ENCODE peak calls at places on chromosomes 2 and 18, in four cellular contexts. One of them, this sample, is unnamed.

GRCh38 chr2:53877556-53877955 is 17.8 kb upstream of the GPR75 start:
- DNase-seq in GM12878: no peak
- DNase-seq in K562: no peak
- DNase-seq in HepG2: no peak
- DNase-seq in this sample: no peak

GRCh38 chr2:106812377-106812776 is 73.6 kb downstream of the ST6GAL2 start:
- DNase-seq in HepG2: no peak
- DNase-seq in K562: no peak
- DNase-seq in GM12878: no peak
- DNase-seq in this sample: no peak

GRCh38 chr2:27960237-27960912 is 69.8 kb downstream of the BABAM2 start:
- DNase-seq in K562: no peak
- DNase-seq in HepG2: no peak
- DNase-seq in GM12878: no peak
- DNase-seq in this sample: no peak

GRCh38 chr2:69012310-69013122 is 463 bp upstream of the ANTXR1 start:
- DNase-seq in GM12878: no peak
- DNase-seq in K562: peak
- DNase-seq in HepG2: peak
- DNase-seq in this sample: no peak

GRCh38 chr18:53909668-53910067 is 314.8 kb downstream of the MBD2 start:
- DNase-seq in K562: peak
- DNase-seq in HepG2: peak
- DNase-seq in GM12878: no peak
- DNase-seq in this sample: peak

GRCh38 chr2:199197448-199197847 is 260.3 kb downstream of the SATB2 start:
- DNase-seq in GM12878: peak
- DNase-seq in K562: no peak
- DNase-seq in HepG2: no peak
- DNase-seq in this sample: no peak

GRCh38 chr2:79993144-79993543 is 311.4 kb downstream of the LRRTM1 start:
- DNase-seq in K562: no peak
- DNase-seq in GM12878: no peak
- DNase-seq in HepG2: no peak
- DNase-seq in this sample: no peak

GRCh38 chr2:20213651-20214565 is 11.0 kb downstream of the SDC1 start:
- DNase-seq in K562: no peak
- DNase-seq in HepG2: peak
- DNase-seq in GM12878: peak
- DNase-seq in this sample: no peak

GRCh38 chr2:156445311-156446218 is 9.4 kb downstream of the GPD2 start:
- DNase-seq in K562: no peak
- DNase-seq in HepG2: no peak
- DNase-seq in GM12878: no peak
- DNase-seq in this sample: no peak

GRCh38 chr18:22433960-22434359 is 16.2 kb upstream of the CTAGE1 start:
- DNase-seq in K562: no peak
- DNase-seq in HepG2: no peak
- DNase-seq in GM12878: no peak
- DNase-seq in this sample: no peak

GRCh38 chr18:10767658-10768057 is 241.8 kb downstream of the NAPG start:
- DNase-seq in K562: no peak
- DNase-seq in HepG2: no peak
- DNase-seq in GM12878: no peak
- DNase-seq in this sample: no peak

GRCh38 chr2:40148344-40148743 is 303.5 kb downstream of the SLC8A1 start:
- DNase-seq in GM12878: no peak
- DNase-seq in HepG2: no peak
- DNase-seq in K562: no peak
- DNase-seq in this sample: no peak

GRCh38 chr2:152464853-152465470 is 130.0 kb downstream of the FMNL2 start:
- DNase-seq in K562: no peak
- DNase-seq in HepG2: no peak
- DNase-seq in GM12878: no peak
- DNase-seq in this sample: no peak

GRCh38 chr2:205408690-205409089 is 273.6 kb upstream of the NRP2 start:
- DNase-seq in GM12878: no peak
- DNase-seq in HepG2: no peak
- DNase-seq in K562: no peak
- DNase-seq in this sample: no peak

GRCh38 chr2:82089518-82089917 is 1785.0 kb upstream of the LRRTM1 start:
- DNase-seq in K562: no peak
- DNase-seq in HepG2: no peak
- DNase-seq in GM12878: no peak
- DNase-seq in this sample: no peak

DNA sequence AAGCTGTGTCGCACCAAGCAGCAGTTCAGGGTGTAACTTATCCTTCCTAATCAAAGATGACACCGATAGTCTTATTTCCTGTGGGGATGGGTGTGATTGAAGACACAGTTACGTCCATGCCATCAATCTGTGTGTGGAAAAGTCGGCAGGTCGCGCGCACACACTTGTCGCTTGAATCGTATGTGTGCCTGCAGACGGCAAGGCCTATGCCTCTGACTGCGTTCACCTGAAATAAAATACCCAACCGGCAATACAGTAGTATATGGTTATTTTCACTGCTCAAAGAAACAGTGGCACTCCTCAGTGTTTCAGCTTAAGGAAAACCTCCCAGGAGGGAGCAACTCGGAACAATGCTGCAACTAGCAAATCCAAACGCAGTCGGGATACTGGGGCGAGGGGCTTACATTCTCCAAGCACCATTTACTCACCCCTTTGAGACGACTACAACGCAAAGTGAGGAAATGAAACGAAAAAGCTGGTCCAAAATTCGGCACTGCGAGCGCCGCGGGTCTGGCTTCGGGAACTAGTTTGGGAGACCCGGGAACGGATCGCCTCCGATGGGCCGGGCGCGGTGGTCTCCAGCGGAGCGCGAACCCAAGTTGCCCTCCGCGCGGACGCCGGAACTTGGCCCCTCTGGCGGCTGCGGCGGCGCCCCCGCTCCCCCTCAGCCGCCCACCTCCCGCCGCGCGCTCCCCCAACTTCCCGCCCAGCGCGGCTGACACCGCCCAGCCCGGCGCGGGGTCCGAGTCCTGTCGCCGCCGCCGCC is 680 bp downstream of the PRKD3 start:
- DNase-seq in K562: peak
- DNase-seq in GM12878: no peak
- DNase-seq in HepG2: peak
- DNase-seq in this sample: no peak
- TF ChIP-seq FOXK2 in K562: no peak
- TF ChIP-seq FOXK2 in GM12878: no peak
- TF ChIP-seq FOXK2 in HepG2: no peak
- TF ChIP-seq FOXK2 in this sample: no peak

DNA sequence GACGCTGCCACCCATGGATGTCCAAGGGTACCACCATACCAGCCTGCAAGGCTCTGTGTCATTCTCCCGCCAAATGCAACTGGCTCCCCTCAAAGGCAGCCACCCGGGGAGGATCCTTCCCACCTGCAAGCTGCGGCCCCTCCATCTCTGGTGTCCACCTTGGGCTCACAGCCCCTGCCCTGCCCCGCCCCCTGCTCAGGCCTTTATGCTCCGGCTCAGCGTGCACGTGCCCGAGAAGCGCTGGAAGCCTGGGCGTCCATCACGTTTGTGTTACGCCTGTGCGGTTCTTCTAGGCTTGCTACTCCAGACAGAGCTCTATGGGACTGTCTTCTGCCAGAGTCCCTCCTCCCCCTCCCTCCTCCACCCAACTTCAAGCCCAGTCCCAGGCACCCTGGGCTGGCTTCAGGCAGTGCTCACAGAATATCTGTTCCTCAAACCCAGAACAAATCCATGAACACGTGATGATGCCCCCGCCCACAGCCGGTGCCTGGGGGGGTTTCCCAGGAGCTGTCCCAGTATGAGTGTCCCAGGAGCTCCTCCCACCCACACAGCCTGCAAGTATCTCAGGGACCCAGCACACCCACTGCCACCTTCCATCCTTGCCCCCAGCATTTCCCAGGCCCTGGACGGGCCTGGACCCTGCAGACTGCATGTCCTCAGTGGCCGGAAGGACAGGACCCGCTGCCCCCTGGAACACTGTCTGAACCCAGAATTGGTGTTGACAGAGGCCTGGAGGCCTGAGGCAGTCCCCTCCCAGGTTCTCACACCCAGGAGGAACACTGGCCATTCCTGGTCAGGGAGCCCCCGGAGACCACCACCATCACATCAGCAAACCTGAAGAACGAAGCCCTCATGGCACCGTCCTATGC is 30.3 kb downstream of the KIF1A start:
- DNase-seq in HepG2: no peak
- DNase-seq in K562: no peak
- DNase-seq in GM12878: peak
- DNase-seq in this sample: no peak
- TF ChIP-seq FOXK2 in HepG2: no peak
- TF ChIP-seq FOXK2 in K562: no peak
- TF ChIP-seq FOXK2 in GM12878: no peak
- TF ChIP-seq FOXK2 in this sample: no peak

GRCh38 chr2:204205548-204205947 is 269.0 kb downstream of the ICOS start:
- DNase-seq in K562: no peak
- DNase-seq in HepG2: no peak
- DNase-seq in GM12878: no peak
- DNase-seq in this sample: no peak

GRCh38 chr2:204203704-204204103 is 267.1 kb downstream of the ICOS start:
- DNase-seq in GM12878: no peak
- DNase-seq in K562: no peak
- DNase-seq in HepG2: no peak
- DNase-seq in this sample: no peak

GRCh38 chr2:204202253-204202652 is 265.7 kb downstream of the ICOS start:
- DNase-seq in K562: no peak
- DNase-seq in GM12878: no peak
- DNase-seq in HepG2: no peak
- DNase-seq in this sample: no peak

GRCh38 chr2:204207851-204208250 is 271.3 kb downstream of the ICOS start:
- DNase-seq in HepG2: no peak
- DNase-seq in K562: no peak
- DNase-seq in GM12878: no peak
- DNase-seq in this sample: no peak

DNA sequence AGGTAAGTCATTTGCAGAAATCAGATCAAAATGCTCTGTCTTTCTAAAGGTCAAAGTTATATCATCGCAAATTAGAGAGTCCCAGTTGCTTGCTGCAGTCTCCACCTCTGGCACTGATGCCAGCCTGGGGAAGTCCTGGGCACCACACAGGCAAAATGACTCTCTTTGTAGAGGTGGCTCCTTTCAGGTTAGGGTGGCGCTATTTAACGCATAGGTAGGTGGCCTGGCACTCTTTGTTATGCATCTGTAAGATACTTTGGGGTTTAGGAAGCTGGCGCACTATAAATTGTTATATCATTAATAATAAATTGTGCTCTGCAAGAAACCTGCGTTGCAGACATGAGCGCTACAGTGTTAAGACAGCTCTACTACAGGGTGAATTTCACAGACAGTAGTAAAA is 268.5 kb downstream of the ICOS start:
- DNase-seq in GM12878: no peak
- DNase-seq in K562: no peak
- DNase-seq in HepG2: no peak
- DNase-seq in this sample: no peak
- TF ChIP-seq FOXK2 in GM12878: no peak
- TF ChIP-seq FOXK2 in K562: no peak
- TF ChIP-seq FOXK2 in HepG2: no peak
- TF ChIP-seq FOXK2 in this sample: no peak

GRCh38 chr2:174599310-174599941 is 1.8 kb upstream of the WIPF1 start:
- DNase-seq in GM12878: no peak
- DNase-seq in K562: no peak
- DNase-seq in HepG2: no peak
- DNase-seq in this sample: no peak
- TF ChIP-seq FOXK2 in GM12878: no peak
- TF ChIP-seq FOXK2 in K562: no peak
- TF ChIP-seq FOXK2 in HepG2: no peak
- TF ChIP-seq FOXK2 in this sample: no peak

DNA sequence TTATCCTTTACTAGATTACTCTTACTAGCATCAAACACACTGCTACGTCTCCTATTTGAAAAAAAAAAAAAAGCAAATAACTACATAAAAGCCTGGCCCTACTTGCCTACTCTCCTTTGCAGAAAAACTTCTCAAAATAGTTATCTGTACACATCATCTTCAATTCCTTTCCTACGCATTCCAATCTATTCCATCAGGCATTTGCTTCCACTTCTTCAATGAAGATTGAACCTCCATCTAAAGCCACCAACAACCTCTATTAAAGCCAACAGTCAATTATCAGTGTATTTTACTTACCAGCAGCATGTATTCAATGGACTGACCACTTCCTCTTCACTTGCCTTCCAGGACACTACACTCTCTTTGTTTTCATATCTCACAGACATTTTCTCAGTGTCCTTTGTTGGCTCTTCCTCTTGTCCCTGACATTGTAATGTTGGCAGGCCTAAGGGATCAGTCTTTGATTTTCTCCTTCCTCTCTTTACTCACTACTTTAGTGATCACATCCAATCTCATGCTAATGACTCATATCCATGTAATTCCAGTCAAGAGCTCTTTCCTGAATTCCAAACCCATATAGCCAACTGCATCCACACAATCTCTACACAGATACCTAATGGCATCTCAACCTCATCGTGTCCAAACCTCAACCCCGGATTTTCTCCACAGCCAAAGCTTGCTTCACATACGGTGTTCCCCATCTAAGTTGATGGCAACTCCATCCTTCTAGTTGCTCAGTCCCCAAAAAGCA is 131.3 kb downstream of the CCDC148 start:
- DNase-seq in HepG2: peak
- DNase-seq in GM12878: no peak
- DNase-seq in K562: no peak
- DNase-seq in this sample: no peak
- TF ChIP-seq FOXK2 in HepG2: no peak
- TF ChIP-seq FOXK2 in GM12878: no peak
- TF ChIP-seq FOXK2 in K562: no peak
- TF ChIP-seq FOXK2 in this sample: no peak

DNA sequence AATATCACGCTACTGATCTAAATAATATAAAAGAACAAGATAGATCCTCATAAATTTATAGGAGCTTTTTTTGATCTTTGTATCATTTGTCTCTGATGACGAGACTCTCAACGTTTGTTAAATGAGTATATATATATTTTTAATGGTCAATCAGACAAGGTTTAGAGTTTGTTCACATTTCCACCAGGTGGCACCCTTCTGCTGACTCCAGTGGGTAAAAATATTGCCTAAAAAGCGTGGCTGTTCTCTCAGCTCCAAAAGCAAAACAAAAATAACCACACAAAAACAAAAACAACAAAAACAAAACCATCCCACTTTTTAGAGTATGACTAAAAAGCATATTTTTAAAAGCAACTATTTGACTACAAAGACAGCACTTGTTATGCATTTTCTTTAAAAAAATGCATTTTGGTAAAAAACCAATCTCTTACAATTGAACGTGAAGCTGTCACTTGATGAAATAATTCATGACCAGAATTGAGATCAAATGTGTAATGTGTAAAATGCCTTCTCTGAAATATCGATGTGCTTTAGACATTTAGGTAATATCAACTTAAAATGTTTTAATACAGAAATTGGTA is 723.2 kb downstream of the DPP10 start:
- DNase-seq in GM12878: no peak
- DNase-seq in K562: no peak
- DNase-seq in HepG2: peak
- DNase-seq in this sample: no peak
- TF ChIP-seq FOXK2 in GM12878: no peak
- TF ChIP-seq FOXK2 in K562: no peak
- TF ChIP-seq FOXK2 in HepG2: no peak
- TF ChIP-seq FOXK2 in this sample: no peak

This sample was measured in HEK293T.